ENCODE peak calls at places on chromosomes 6 and 20, in six cellular contexts. One of them, this sample, is unnamed.

GRCh38 chr6:111727798-111728197 is 122.1 kb upstream of the TRAF3IP2 start:
- DNase-seq in GM23338: peak
- DNase-seq in Panc1: no peak
- DNase-seq in psoas muscle: no peak
- DNase-seq in gastrocnemius medialis: no peak
- DNase-seq in pancreas: no peak
- DNase-seq in this sample: no peak

GRCh38 chr6:150373260-150373701 is 4.5 kb downstream of the IYD start:
- DNase-seq in GM23338: no peak
- DNase-seq in Panc1: no peak
- DNase-seq in psoas muscle: no peak
- DNase-seq in gastrocnemius medialis: no peak
- DNase-seq in pancreas: no peak
- DNase-seq in this sample: no peak

GRCh38 chr6:39892490-39893129 is 41.7 kb downstream of the MOCS1 start:
- DNase-seq in GM23338: peak
- DNase-seq in Panc1: peak
- DNase-seq in psoas muscle: peak
- DNase-seq in gastrocnemius medialis: no peak
- DNase-seq in pancreas: peak
- DNase-seq in this sample: peak

GRCh38 chr20:32052792-32053362 is 835 bp downstream of the HCK start:
- DNase-seq in GM23338: peak
- DNase-seq in Panc1: no peak
- DNase-seq in psoas muscle: peak
- DNase-seq in gastrocnemius medialis: no peak
- DNase-seq in pancreas: no peak
- DNase-seq in this sample: peak

GRCh38 chr20:41701596-41702350 is 83.6 kb upstream of the CHD6 start:
- DNase-seq in GM23338: peak
- DNase-seq in Panc1: no peak
- DNase-seq in psoas muscle: no peak
- DNase-seq in gastrocnemius medialis: no peak
- DNase-seq in pancreas: no peak
- DNase-seq in this sample: peak

GRCh38 chr6:125791151-125791819 is 525 bp downstream of the NCOA7 start:
- DNase-seq in GM23338: peak
- DNase-seq in Panc1: peak
- DNase-seq in psoas muscle: no peak
- DNase-seq in gastrocnemius medialis: no peak
- DNase-seq in pancreas: no peak
- DNase-seq in this sample: peak

GRCh38 chr20:49281059-49281912 is 3.4 kb upstream of the ZNFX1 start:
- DNase-seq in GM23338: peak
- DNase-seq in Panc1: no peak
- DNase-seq in psoas muscle: no peak
- DNase-seq in gastrocnemius medialis: no peak
- DNase-seq in pancreas: no peak
- DNase-seq in this sample: peak

GRCh38 chr6:108453601-108454157 is 107.0 kb upstream of the FOXO3 start:
- DNase-seq in GM23338: no peak
- DNase-seq in Panc1: no peak
- DNase-seq in psoas muscle: no peak
- DNase-seq in gastrocnemius medialis: no peak
- DNase-seq in pancreas: no peak
- DNase-seq in this sample: no peak

GRCh38 chr6:121652726-121653623 is 217.5 kb downstream of the GJA1 start:
- DNase-seq in GM23338: no peak
- DNase-seq in Panc1: peak
- DNase-seq in psoas muscle: no peak
- DNase-seq in gastrocnemius medialis: no peak
- DNase-seq in pancreas: no peak
- DNase-seq in this sample: no peak

GRCh38 chr6:84137989-84138575 is 89.4 kb downstream of the CEP162 start:
- DNase-seq in GM23338: no peak
- DNase-seq in Panc1: no peak
- DNase-seq in psoas muscle: no peak
- DNase-seq in gastrocnemius medialis: no peak
- DNase-seq in pancreas: no peak
- DNase-seq in this sample: no peak

GRCh38 chr6:148422085-148422484 is 79.4 kb downstream of the SASH1 start:
- DNase-seq in GM23338: no peak
- DNase-seq in Panc1: no peak
- DNase-seq in psoas muscle: no peak
- DNase-seq in gastrocnemius medialis: no peak
- DNase-seq in pancreas: no peak
- DNase-seq in this sample: no peak

GRCh38 chr20:3925899-3926638 is 36.9 kb downstream of the PANK2 start:
- DNase-seq in GM23338: peak
- DNase-seq in Panc1: no peak
- DNase-seq in psoas muscle: no peak
- DNase-seq in gastrocnemius medialis: no peak
- DNase-seq in pancreas: no peak
- DNase-seq in this sample: no peak

GRCh38 chr6:74735304-74735703 is 470.5 kb downstream of the COL12A1 start:
- DNase-seq in GM23338: no peak
- DNase-seq in Panc1: no peak
- DNase-seq in psoas muscle: no peak
- DNase-seq in gastrocnemius medialis: peak
- DNase-seq in pancreas: no peak
- DNase-seq in this sample: no peak

GRCh38 chr6:110543106-110543505 is 66.7 kb upstream of the SLC22A16 start:
- DNase-seq in GM23338: no peak
- DNase-seq in Panc1: no peak
- DNase-seq in psoas muscle: no peak
- DNase-seq in gastrocnemius medialis: no peak
- DNase-seq in pancreas: no peak
- DNase-seq in this sample: no peak

GRCh38 chr6:138521800-138522199 is 22.5 kb upstream of the NHSL1 start:
- DNase-seq in GM23338: no peak
- DNase-seq in Panc1: no peak
- DNase-seq in psoas muscle: no peak
- DNase-seq in gastrocnemius medialis: no peak
- DNase-seq in pancreas: no peak
- DNase-seq in this sample: no peak

GRCh38 chr6:85458184-85458583 is 8.3 kb downstream of the NT5E start:
- DNase-seq in GM23338: peak
- DNase-seq in Panc1: no peak
- DNase-seq in psoas muscle: no peak
- DNase-seq in gastrocnemius medialis: no peak
- DNase-seq in pancreas: no peak
- DNase-seq in this sample: peak

GRCh38 chr20:37630161-37630560 is 63.7 kb upstream of the CTNNBL1 start:
- DNase-seq in GM23338: no peak
- DNase-seq in Panc1: no peak
- DNase-seq in psoas muscle: no peak
- DNase-seq in gastrocnemius medialis: no peak
- DNase-seq in pancreas: no peak
- DNase-seq in this sample: no peak

GRCh38 chr20:44112456-44112855 is 74.5 kb downstream of the JPH2 start:
- DNase-seq in GM23338: no peak
- DNase-seq in Panc1: no peak
- DNase-seq in psoas muscle: no peak
- DNase-seq in gastrocnemius medialis: no peak
- DNase-seq in pancreas: no peak
- DNase-seq in this sample: peak

GRCh38 chr6:118097576-118097975 is 190.5 kb downstream of the SLC35F1 start:
- DNase-seq in GM23338: no peak
- DNase-seq in Panc1: no peak
- DNase-seq in psoas muscle: no peak
- DNase-seq in gastrocnemius medialis: no peak
- DNase-seq in pancreas: no peak
- DNase-seq in this sample: no peak

GRCh38 chr20:58408603-58409246 is 19.7 kb downstream of the VAPB start:
- DNase-seq in GM23338: no peak
- DNase-seq in Panc1: no peak
- DNase-seq in psoas muscle: no peak
- DNase-seq in gastrocnemius medialis: no peak
- DNase-seq in pancreas: no peak
- DNase-seq in this sample: no peak

GRCh38 chr6:21747441-21747840 is 153.9 kb downstream of the SOX4 start:
- DNase-seq in GM23338: no peak
- DNase-seq in Panc1: no peak
- DNase-seq in psoas muscle: no peak
- DNase-seq in gastrocnemius medialis: no peak
- DNase-seq in pancreas: no peak
- DNase-seq in this sample: no peak

GRCh38 chr6:21748343-21749063 is 155.0 kb downstream of the SOX4 start:
- DNase-seq in GM23338: peak
- DNase-seq in Panc1: no peak
- DNase-seq in psoas muscle: no peak
- DNase-seq in gastrocnemius medialis: no peak
- DNase-seq in pancreas: no peak
- DNase-seq in this sample: no peak

GRCh38 chr6:21744321-21744720 is 150.8 kb downstream of the SOX4 start:
- DNase-seq in GM23338: no peak
- DNase-seq in Panc1: no peak
- DNase-seq in psoas muscle: no peak
- DNase-seq in gastrocnemius medialis: no peak
- DNase-seq in pancreas: no peak
- DNase-seq in this sample: no peak

GRCh38 chr6:21742238-21742660 is 148.7 kb downstream of the SOX4 start:
- DNase-seq in GM23338: peak
- DNase-seq in Panc1: no peak
- DNase-seq in psoas muscle: no peak
- DNase-seq in gastrocnemius medialis: no peak
- DNase-seq in pancreas: no peak
- DNase-seq in this sample: no peak

GRCh38 chr6:21745543-21746337 is 152.2 kb downstream of the SOX4 start:
- DNase-seq in GM23338: peak
- DNase-seq in Panc1: no peak
- DNase-seq in psoas muscle: no peak
- DNase-seq in gastrocnemius medialis: no peak
- DNase-seq in pancreas: no peak
- DNase-seq in this sample: no peak
- TF ChIP-seq CTCF in GM23338: peak
- TF ChIP-seq CTCF in Panc1: peak
- TF ChIP-seq CTCF in psoas muscle: no peak
- TF ChIP-seq CTCF in gastrocnemius medialis: no peak
- TF ChIP-seq CTCF in pancreas: no peak
- TF ChIP-seq CTCF in this sample: peak

DNA sequence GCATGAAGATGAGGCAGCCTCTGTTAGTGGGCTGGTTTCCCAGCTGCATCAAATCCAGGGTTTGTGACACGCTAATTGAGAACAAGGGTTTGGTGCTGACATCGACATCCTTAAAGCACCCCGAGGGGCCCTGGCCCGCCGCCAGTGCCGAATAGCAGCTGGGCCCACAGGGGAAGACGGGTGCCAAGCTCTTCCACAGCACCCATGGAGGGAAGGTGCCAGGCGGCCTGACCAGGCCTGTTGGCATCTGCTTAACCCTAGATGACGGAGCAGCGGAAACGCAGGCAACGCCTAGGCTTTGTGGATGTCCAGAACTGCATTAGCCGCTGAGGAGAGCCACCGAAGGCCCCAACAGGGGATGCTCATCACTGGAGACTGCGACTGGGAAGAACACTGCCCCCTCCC is 16.0 kb downstream of the UQCC2 start:
- DNase-seq in GM23338: no peak
- DNase-seq in Panc1: no peak
- DNase-seq in psoas muscle: peak
- DNase-seq in gastrocnemius medialis: no peak
- DNase-seq in pancreas: no peak
- DNase-seq in this sample: no peak
- H3K27ac ChIP-seq in GM23338: no peak
- H3K27ac ChIP-seq in Panc1: peak
- H3K27ac ChIP-seq in psoas muscle: peak
- H3K27ac ChIP-seq in gastrocnemius medialis: peak
- H3K27ac ChIP-seq in pancreas: no peak
- H3K27ac ChIP-seq in this sample: no peak

GRCh38 chr20:20849126-20849525 is 136.7 kb upstream of the RALGAPA2 start:
- DNase-seq in GM23338: no peak
- DNase-seq in Panc1: no peak
- DNase-seq in psoas muscle: no peak
- DNase-seq in gastrocnemius medialis: no peak
- DNase-seq in pancreas: no peak
- DNase-seq in this sample: no peak

GRCh38 chr20:20839771-20840170 is 127.3 kb upstream of the RALGAPA2 start:
- DNase-seq in GM23338: no peak
- DNase-seq in Panc1: no peak
- DNase-seq in psoas muscle: no peak
- DNase-seq in gastrocnemius medialis: no peak
- DNase-seq in pancreas: no peak
- DNase-seq in this sample: no peak

GRCh38 chr20:20843982-20844381 is 131.5 kb upstream of the RALGAPA2 start:
- DNase-seq in GM23338: peak
- DNase-seq in Panc1: no peak
- DNase-seq in psoas muscle: no peak
- DNase-seq in gastrocnemius medialis: no peak
- DNase-seq in pancreas: no peak
- DNase-seq in this sample: peak
- TF ChIP-seq CTCF in GM23338: peak
- TF ChIP-seq CTCF in Panc1: no peak
- TF ChIP-seq CTCF in psoas muscle: no peak
- TF ChIP-seq CTCF in gastrocnemius medialis: no peak
- TF ChIP-seq CTCF in pancreas: no peak
- TF ChIP-seq CTCF in this sample: peak

DNA sequence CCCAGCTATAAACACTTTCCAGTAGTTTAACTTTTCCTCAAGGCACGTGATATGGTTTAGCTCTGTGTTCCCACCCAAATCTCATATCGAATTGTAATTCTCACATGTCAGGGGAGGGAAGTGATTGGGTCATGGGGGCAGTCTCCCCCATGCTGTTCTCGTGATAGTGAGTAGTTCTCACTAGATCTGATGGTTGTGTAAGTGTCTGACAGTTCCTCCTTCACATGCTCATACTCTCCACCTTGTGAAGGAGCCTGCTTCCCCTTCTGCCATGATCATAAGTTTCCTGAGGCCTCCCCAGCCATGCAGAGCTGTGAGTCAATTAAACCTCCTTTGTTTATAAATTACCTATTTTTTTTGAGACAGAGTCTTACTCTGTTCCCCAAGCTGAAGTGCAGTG is 127.9 kb downstream of the DTNBP1 start:
- DNase-seq in GM23338: no peak
- DNase-seq in Panc1: no peak
- DNase-seq in psoas muscle: no peak
- DNase-seq in gastrocnemius medialis: no peak
- DNase-seq in pancreas: no peak
- DNase-seq in this sample: no peak
- H3K27ac ChIP-seq in GM23338: no peak
- H3K27ac ChIP-seq in Panc1: no peak
- H3K27ac ChIP-seq in psoas muscle: no peak
- H3K27ac ChIP-seq in gastrocnemius medialis: no peak
- H3K27ac ChIP-seq in pancreas: no peak
- H3K27ac ChIP-seq in this sample: no peak